ENCODE peak calls at places on chromosome 20, in nine cellular contexts. One of them, this sample, is unnamed. For H3K9me3 and H3K36me3, the result is how much of the 10 kb centered on the place peaks cover.

GRCh38 chr20:4083103-4083864 is 67.9 kb upstream of the RNF24 start:
- DNase-seq in left ventricle myocardium inferior: no peak
- DNase-seq in stomach: no peak
- DNase-seq in HCT116: no peak
- DNase-seq in psoas muscle: no peak
- DNase-seq in neural progenitor cell: no peak
- DNase-seq in mammary epithelial cell: no peak
- DNase-seq in uterus: no peak
- DNase-seq in esophagus muscularis mucosa: no peak
- DNase-seq in this sample: no peak

GRCh38 chr20:53639128-53639527 is 45.5 kb upstream of the ZNF217 start:
- DNase-seq in left ventricle myocardium inferior: no peak
- DNase-seq in stomach: no peak
- DNase-seq in HCT116: no peak
- DNase-seq in psoas muscle: no peak
- DNase-seq in neural progenitor cell: no peak
- DNase-seq in mammary epithelial cell: no peak
- DNase-seq in uterus: no peak
- DNase-seq in esophagus muscularis mucosa: no peak
- DNase-seq in this sample: no peak

GRCh38 chr20:46959821-46960220 is 65.2 kb downstream of the EYA2 start:
- DNase-seq in left ventricle myocardium inferior: no peak
- DNase-seq in stomach: no peak
- DNase-seq in HCT116: no peak
- DNase-seq in psoas muscle: no peak
- DNase-seq in neural progenitor cell: no peak
- DNase-seq in mammary epithelial cell: no peak
- DNase-seq in uterus: no peak
- DNase-seq in esophagus muscularis mucosa: no peak
- DNase-seq in this sample: no peak

GRCh38 chr20:7926767-7927166 is 13.5 kb downstream of the HAO1 start:
- DNase-seq in left ventricle myocardium inferior: no peak
- DNase-seq in stomach: no peak
- DNase-seq in HCT116: peak
- DNase-seq in psoas muscle: no peak
- DNase-seq in neural progenitor cell: peak
- DNase-seq in mammary epithelial cell: no peak
- DNase-seq in uterus: no peak
- DNase-seq in esophagus muscularis mucosa: no peak
- DNase-seq in this sample: no peak

GRCh38 chr20:45087115-45087785 is 13.7 kb downstream of the KCNS1 start:
- DNase-seq in left ventricle myocardium inferior: no peak
- DNase-seq in stomach: no peak
- DNase-seq in HCT116: no peak
- DNase-seq in psoas muscle: no peak
- DNase-seq in neural progenitor cell: no peak
- DNase-seq in mammary epithelial cell: no peak
- DNase-seq in uterus: no peak
- DNase-seq in esophagus muscularis mucosa: no peak
- DNase-seq in this sample: no peak

GRCh38 chr20:2610941-2611720 is 41.3 kb upstream of the NOP56 start:
- DNase-seq in left ventricle myocardium inferior: no peak
- DNase-seq in stomach: no peak
- DNase-seq in HCT116: no peak
- DNase-seq in psoas muscle: no peak
- DNase-seq in neural progenitor cell: no peak
- DNase-seq in mammary epithelial cell: no peak
- DNase-seq in uterus: no peak
- DNase-seq in esophagus muscularis mucosa: peak
- DNase-seq in this sample: no peak

GRCh38 chr20:51586005-51586440 is 43.5 kb upstream of the NFATC2 start:
- DNase-seq in left ventricle myocardium inferior: no peak
- DNase-seq in stomach: no peak
- DNase-seq in HCT116: peak
- DNase-seq in psoas muscle: no peak
- DNase-seq in neural progenitor cell: no peak
- DNase-seq in mammary epithelial cell: peak
- DNase-seq in uterus: no peak
- DNase-seq in esophagus muscularis mucosa: no peak
- DNase-seq in this sample: no peak

GRCh38 chr20:58550661-58551060 is 35.5 kb upstream of the APCDD1L start:
- DNase-seq in left ventricle myocardium inferior: no peak
- DNase-seq in stomach: peak
- DNase-seq in HCT116: no peak
- DNase-seq in psoas muscle: no peak
- DNase-seq in neural progenitor cell: no peak
- DNase-seq in mammary epithelial cell: no peak
- DNase-seq in uterus: no peak
- DNase-seq in esophagus muscularis mucosa: peak
- DNase-seq in this sample: no peak

GRCh38 chr20:4493386-4493785 is 228.3 kb upstream of the PRND start:
- DNase-seq in left ventricle myocardium inferior: no peak
- DNase-seq in stomach: no peak
- DNase-seq in HCT116: no peak
- DNase-seq in psoas muscle: no peak
- DNase-seq in neural progenitor cell: no peak
- DNase-seq in mammary epithelial cell: no peak
- DNase-seq in uterus: no peak
- DNase-seq in esophagus muscularis mucosa: no peak
- DNase-seq in this sample: no peak

GRCh38 chr20:19926581-19926980 is 90.6 kb upstream of the NAA20 start:
- DNase-seq in left ventricle myocardium inferior: no peak
- DNase-seq in stomach: no peak
- DNase-seq in HCT116: no peak
- DNase-seq in psoas muscle: no peak
- DNase-seq in neural progenitor cell: no peak
- DNase-seq in mammary epithelial cell: no peak
- DNase-seq in uterus: no peak
- DNase-seq in esophagus muscularis mucosa: no peak
- DNase-seq in this sample: no peak

GRCh38 chr20:63977392-63978276 is 1.8 kb downstream of the SAMD10 start:
- DNase-seq in left ventricle myocardium inferior: no peak
- DNase-seq in stomach: no peak
- DNase-seq in HCT116: no peak
- DNase-seq in psoas muscle: no peak
- DNase-seq in neural progenitor cell: no peak
- DNase-seq in mammary epithelial cell: no peak
- DNase-seq in uterus: no peak
- DNase-seq in esophagus muscularis mucosa: no peak
- DNase-seq in this sample: no peak

GRCh38 chr20:32972181-32973076 is 31.8 kb downstream of the SUN5 start:
- DNase-seq in left ventricle myocardium inferior: no peak
- DNase-seq in stomach: no peak
- DNase-seq in HCT116: no peak
- DNase-seq in psoas muscle: no peak
- DNase-seq in neural progenitor cell: no peak
- DNase-seq in mammary epithelial cell: no peak
- DNase-seq in uterus: no peak
- DNase-seq in esophagus muscularis mucosa: peak
- DNase-seq in this sample: no peak

GRCh38 chr20:22471156-22471836 is 113.1 kb downstream of the FOXA2 start:
- DNase-seq in left ventricle myocardium inferior: no peak
- DNase-seq in stomach: peak
- DNase-seq in HCT116: no peak
- DNase-seq in psoas muscle: no peak
- DNase-seq in neural progenitor cell: no peak
- DNase-seq in mammary epithelial cell: no peak
- DNase-seq in uterus: no peak
- DNase-seq in esophagus muscularis mucosa: no peak
- DNase-seq in this sample: no peak

GRCh38 chr20:57809661-57810172 is 99.9 kb upstream of the PMEPA1 start:
- DNase-seq in left ventricle myocardium inferior: peak
- DNase-seq in stomach: no peak
- DNase-seq in HCT116: no peak
- DNase-seq in psoas muscle: no peak
- DNase-seq in neural progenitor cell: no peak
- DNase-seq in mammary epithelial cell: peak
- DNase-seq in uterus: no peak
- DNase-seq in esophagus muscularis mucosa: no peak
- DNase-seq in this sample: no peak

GRCh38 chr20:46970937-46971630 is 76.4 kb downstream of the EYA2 start:
- DNase-seq in left ventricle myocardium inferior: no peak
- DNase-seq in stomach: no peak
- DNase-seq in HCT116: peak
- DNase-seq in psoas muscle: no peak
- DNase-seq in neural progenitor cell: peak
- DNase-seq in mammary epithelial cell: peak
- DNase-seq in uterus: no peak
- DNase-seq in esophagus muscularis mucosa: no peak
- DNase-seq in this sample: no peak

GRCh38 chr20:60395993-60396392 is 437.8 kb downstream of the CDH26 start:
- DNase-seq in left ventricle myocardium inferior: no peak
- DNase-seq in stomach: no peak
- DNase-seq in HCT116: no peak
- DNase-seq in psoas muscle: no peak
- DNase-seq in neural progenitor cell: no peak
- DNase-seq in mammary epithelial cell: no peak
- DNase-seq in uterus: no peak
- DNase-seq in esophagus muscularis mucosa: no peak
- DNase-seq in this sample: no peak

GRCh38 chr20:25254986-25255680 is 7.2 kb downstream of the PYGB start:
- DNase-seq in left ventricle myocardium inferior: peak
- DNase-seq in stomach: peak
- DNase-seq in HCT116: no peak
- DNase-seq in psoas muscle: peak
- DNase-seq in neural progenitor cell: no peak
- DNase-seq in mammary epithelial cell: peak
- DNase-seq in uterus: no peak
- DNase-seq in esophagus muscularis mucosa: no peak
- DNase-seq in this sample: peak

GRCh38 chr20:568865-569415 is 25.4 kb upstream of the CSNK2A1 start:
- DNase-seq in left ventricle myocardium inferior: no peak
- DNase-seq in stomach: no peak
- DNase-seq in HCT116: no peak
- DNase-seq in psoas muscle: no peak
- DNase-seq in neural progenitor cell: no peak
- DNase-seq in mammary epithelial cell: no peak
- DNase-seq in uterus: no peak
- DNase-seq in esophagus muscularis mucosa: no peak
- DNase-seq in this sample: no peak

GRCh38 chr20:10802201-10802600 is 128.4 kb upstream of the JAG1 start:
- DNase-seq in left ventricle myocardium inferior: no peak
- DNase-seq in stomach: no peak
- DNase-seq in HCT116: no peak
- DNase-seq in psoas muscle: no peak
- DNase-seq in neural progenitor cell: no peak
- DNase-seq in mammary epithelial cell: no peak
- DNase-seq in uterus: no peak
- DNase-seq in esophagus muscularis mucosa: peak
- DNase-seq in this sample: no peak

GRCh38 chr20:44610313-44610965 is 28.1 kb downstream of the PKIG start:
- DNase-seq in left ventricle myocardium inferior: no peak
- DNase-seq in stomach: no peak
- DNase-seq in HCT116: no peak
- DNase-seq in psoas muscle: no peak
- DNase-seq in neural progenitor cell: no peak
- DNase-seq in mammary epithelial cell: no peak
- DNase-seq in uterus: no peak
- DNase-seq in esophagus muscularis mucosa: no peak
- DNase-seq in this sample: no peak

GRCh38 chr20:13884803-13885202 is 100.0 kb downstream of the NDUFAF5 start:
- DNase-seq in left ventricle myocardium inferior: no peak
- DNase-seq in stomach: no peak
- DNase-seq in HCT116: no peak
- DNase-seq in psoas muscle: no peak
- DNase-seq in neural progenitor cell: no peak
- DNase-seq in mammary epithelial cell: no peak
- DNase-seq in uterus: no peak
- DNase-seq in esophagus muscularis mucosa: no peak
- DNase-seq in this sample: no peak

GRCh38 chr20:19427480-19427879 is 215.0 kb downstream of the SLC24A3 start:
- DNase-seq in left ventricle myocardium inferior: no peak
- DNase-seq in stomach: peak
- DNase-seq in HCT116: no peak
- DNase-seq in psoas muscle: no peak
- DNase-seq in neural progenitor cell: peak
- DNase-seq in mammary epithelial cell: no peak
- DNase-seq in uterus: no peak
- DNase-seq in esophagus muscularis mucosa: peak
- DNase-seq in this sample: peak

DNA sequence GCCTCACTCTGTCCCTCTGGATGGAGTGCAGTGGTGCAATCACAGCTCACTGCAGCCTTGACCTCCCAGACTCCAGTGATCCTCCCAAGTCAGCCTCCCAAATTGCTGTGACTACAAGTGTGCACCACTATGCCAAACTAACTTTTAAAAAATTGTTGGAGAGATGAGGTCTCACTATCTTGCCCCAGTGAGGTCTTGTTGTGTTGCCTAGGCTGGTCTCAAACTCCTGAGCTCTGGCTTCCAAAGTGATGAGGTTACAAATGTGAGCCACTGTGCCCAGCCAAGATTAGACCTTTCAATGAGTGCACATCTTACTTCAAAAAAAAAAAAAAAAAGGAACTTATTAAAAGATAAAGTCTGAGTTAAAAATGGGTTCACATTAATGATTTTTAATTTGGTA is 1838.1 kb upstream of the DEFB115 start:
- DNase-seq in left ventricle myocardium inferior: no peak
- DNase-seq in stomach: no peak
- DNase-seq in HCT116: no peak
- DNase-seq in psoas muscle: no peak
- DNase-seq in neural progenitor cell: no peak
- DNase-seq in mammary epithelial cell: no peak
- DNase-seq in uterus: no peak
- DNase-seq in esophagus muscularis mucosa: no peak
- DNase-seq in this sample: no peak
- H3K9me3 ChIP-seq in left ventricle myocardium inferior: under half
- H3K9me3 ChIP-seq in stomach: under half
- H3K9me3 ChIP-seq in HCT116: under half
- H3K9me3 ChIP-seq in psoas muscle: under half
- H3K9me3 ChIP-seq in neural progenitor cell: under half
- H3K9me3 ChIP-seq in mammary epithelial cell: under half
- H3K9me3 ChIP-seq in uterus: under half
- H3K9me3 ChIP-seq in esophagus muscularis mucosa: under half
- H3K9me3 ChIP-seq in this sample: under half

GRCh38 chr20:62363920-62364851 is 2.9 kb downstream of the LAMA5 start:
- DNase-seq in left ventricle myocardium inferior: peak
- DNase-seq in stomach: no peak
- DNase-seq in HCT116: no peak
- DNase-seq in psoas muscle: peak
- DNase-seq in neural progenitor cell: peak
- DNase-seq in mammary epithelial cell: no peak
- DNase-seq in uterus: peak
- DNase-seq in esophagus muscularis mucosa: no peak
- DNase-seq in this sample: no peak
- H3K4me3 ChIP-seq in left ventricle myocardium inferior: peak
- H3K4me3 ChIP-seq in stomach: peak
- H3K4me3 ChIP-seq in HCT116: no peak
- H3K4me3 ChIP-seq in psoas muscle: peak
- H3K4me3 ChIP-seq in neural progenitor cell: no peak
- H3K4me3 ChIP-seq in mammary epithelial cell: peak
- H3K4me3 ChIP-seq in uterus: no peak
- H3K4me3 ChIP-seq in esophagus muscularis mucosa: peak
- H3K4me3 ChIP-seq in this sample: peak

GRCh38 chr20:34045930-34046329 is 52.2 kb downstream of the RALY start:
- DNase-seq in left ventricle myocardium inferior: no peak
- DNase-seq in stomach: peak
- DNase-seq in HCT116: no peak
- DNase-seq in psoas muscle: no peak
- DNase-seq in neural progenitor cell: no peak
- DNase-seq in mammary epithelial cell: no peak
- DNase-seq in uterus: no peak
- DNase-seq in esophagus muscularis mucosa: no peak
- DNase-seq in this sample: no peak
- H3K36me3 ChIP-seq in left ventricle myocardium inferior: under half
- H3K36me3 ChIP-seq in stomach: under half
- H3K36me3 ChIP-seq in HCT116: under half
- H3K36me3 ChIP-seq in psoas muscle: under half
- H3K36me3 ChIP-seq in neural progenitor cell: under half
- H3K36me3 ChIP-seq in mammary epithelial cell: under half
- H3K36me3 ChIP-seq in uterus: under half
- H3K36me3 ChIP-seq in esophagus muscularis mucosa: under half
- H3K36me3 ChIP-seq in this sample: under half

GRCh38 chr20:56155625-56156024 is 92.9 kb upstream of the MC3R start:
- DNase-seq in left ventricle myocardium inferior: no peak
- DNase-seq in stomach: no peak
- DNase-seq in HCT116: no peak
- DNase-seq in psoas muscle: no peak
- DNase-seq in neural progenitor cell: no peak
- DNase-seq in mammary epithelial cell: no peak
- DNase-seq in uterus: no peak
- DNase-seq in esophagus muscularis mucosa: no peak
- DNase-seq in this sample: no peak
- H3K9me3 ChIP-seq in left ventricle myocardium inferior: under half
- H3K9me3 ChIP-seq in stomach: under half
- H3K9me3 ChIP-seq in HCT116: under half
- H3K9me3 ChIP-seq in psoas muscle: under half
- H3K9me3 ChIP-seq in neural progenitor cell: under half
- H3K9me3 ChIP-seq in mammary epithelial cell: under half
- H3K9me3 ChIP-seq in uterus: under half
- H3K9me3 ChIP-seq in esophagus muscularis mucosa: under half
- H3K9me3 ChIP-seq in this sample: under half

This sample was measured in lung.